ENCODE peak calls at places on chromosomes 2 and 18, in nine cellular contexts. B, D, C, U, I, K, F, Q and V are unnamed samples.

GRCh38 chr2:114714316-114714715 is 271.9 kb downstream of the DPP10 start:
- DNase-seq in Q (no peak), K (no peak), B (no peak), I (peak; percentile 20), U (no peak), F (no peak), C (no peak), D (no peak), V (no peak)

GRCh38 chr18:415627-416612 is 84.6 kb downstream of the COLEC12 start:
- DNase-seq in I (no peak), B (peak; percentile 60), F (no peak), U (no peak), K (no peak), C (no peak), Q (peak; percentile 42), D (peak; percentile 32), V (no peak)

GRCh38 chr2:157438907-157439791 is 4.7 kb downstream of the CYTIP start:
- DNase-seq in F (no peak), C (no peak), I (no peak), K (no peak), D (no peak), Q (no peak), B (peak; percentile 35), U (no peak), V (no peak)

GRCh38 chr2:113260930-113261329 is 17.8 kb downstream of the PAX8 start:
- DNase-seq in D (no peak), U (no peak), I (no peak), C (no peak), K (no peak), Q (no peak), B (no peak), F (no peak), V (no peak)

GRCh38 chr2:102891261-102891660 is 129.4 kb downstream of the TMEM182 start:
- DNase-seq in F (no peak), C (no peak), U (no peak), D (no peak), Q (no peak), K (no peak), B (no peak), I (no peak), V (no peak)

GRCh38 chr2:108594132-108594981 is 60.1 kb downstream of the LIMS1 start:
- DNase-seq in Q (peak; percentile 91), I (no peak), K (no peak), F (no peak), C (no peak), U (no peak), B (no peak), D (no peak), V (no peak)

GRCh38 chr18:22658318-22658717 is 240.6 kb upstream of the CTAGE1 start:
- DNase-seq in K (no peak), Q (no peak), B (no peak), I (no peak), F (no peak), C (no peak), U (no peak), D (no peak), V (no peak)

GRCh38 chr18:24560511-24560981 is 100.1 kb downstream of the HRH4 start:
- DNase-seq in U (peak; percentile 83), I (peak; percentile 55), Q (no peak), K (no peak), C (no peak), B (no peak), F (no peak), D (no peak), V (no peak)

GRCh38 chr2:138455691-138456090 is 45.9 kb upstream of the SPOPL start:
- DNase-seq in Q (no peak), C (no peak), K (no peak), U (no peak), F (no peak), I (no peak), D (no peak), B (no peak), V (no peak)

GRCh38 chr2:138019289-138019688 is 55.0 kb downstream of the HNMT start:
- DNase-seq in Q (no peak), U (no peak), B (no peak), F (no peak), C (no peak), I (no peak), D (no peak), K (no peak), V (no peak)

GRCh38 chr2:112706170-112706664 is 14.6 kb upstream of the NT5DC4 start:
- DNase-seq in I (no peak), U (no peak), Q (no peak), C (peak; percentile 58), B (no peak), F (no peak), K (no peak), D (no peak), V (no peak)

GRCh38 chr2:109222422-109222821 is 93.4 kb downstream of the SH3RF3 start:
- DNase-seq in F (no peak), B (no peak), D (no peak), U (no peak), K (no peak), I (no peak), C (no peak), Q (no peak), V (no peak)

GRCh38 chr2:66565291-66565690 is 130.4 kb downstream of the MEIS1 start:
- DNase-seq in Q (peak; percentile 60), K (no peak), U (no peak), C (no peak), I (no peak), F (no peak), B (no peak), D (no peak), V (no peak)

GRCh38 chr2:204012081-204012653 is 75.6 kb downstream of the ICOS start:
- DNase-seq in K (no peak), F (no peak), Q (no peak), B (no peak), C (no peak), D (no peak), U (peak; percentile 3), I (peak; percentile 40), V (no peak)

GRCh38 chr18:74635202-74635969 is 37.7 kb downstream of the ZNF407 start:
- DNase-seq in I (peak; percentile 34), B (no peak), F (no peak), U (no peak), C (no peak), D (no peak), K (no peak), Q (no peak), V (no peak)

GRCh38 chr18:12883003-12883683 is 894 bp downstream of the PTPN2 start:
- DNase-seq in B (no peak), D (no peak), C (peak; percentile 22), K (no peak), Q (peak; percentile 18), I (peak; percentile 38), U (peak; percentile 28), F (peak; percentile 41), V (no peak)

GRCh38 chr2:60485550-60485949 is 67.9 kb downstream of the BCL11A start:
- DNase-seq in K (no peak), F (no peak), U (no peak), B (no peak), Q (no peak), I (no peak), D (no peak), C (no peak), V (no peak)

GRCh38 chr18:57698571-57699276 is 77.1 kb upstream of the NARS1 start:
- DNase-seq in F (no peak), D (peak; percentile 15), I (no peak), C (no peak), Q (no peak), B (peak; percentile 26), U (peak; percentile 10), K (no peak), V (no peak)

GRCh38 chr2:237262838-237263771 is 150.9 kb downstream of the COL6A3 start:
- DNase-seq in F (no peak), D (no peak), B (no peak), I (no peak), U (no peak), C (no peak), K (no peak), Q (no peak), V (peak; percentile 27)

GRCh38 chr2:134217924-134218323 is 35.9 kb upstream of the MGAT5 start:
- DNase-seq in C (no peak), B (no peak), Q (no peak), U (no peak), K (no peak), D (no peak), I (no peak), F (no peak), V (no peak)

GRCh38 chr2:98374958-98375570 is 28.8 kb downstream of the CNGA3 start:
- DNase-seq in B (no peak), U (no peak), I (no peak), D (no peak), Q (no peak), F (no peak), C (no peak), K (peak; percentile 42), V (no peak)

GRCh38 chr18:76056467-76057194 is 438.4 kb downstream of the ZNF516 start:
- DNase-seq in B (no peak), I (no peak), U (no peak), D (no peak), F (no peak), Q (no peak), K (no peak), C (no peak), V (no peak)

GRCh38 chr2:25822190-25823117 is 55.8 kb downstream of the ASXL2 start:
- DNase-seq in F (peak; percentile 72), K (peak; percentile 44), U (peak; percentile 13), D (no peak), I (peak; percentile 49), Q (peak; percentile 76), B (no peak), C (peak; percentile 63), V (no peak)

GRCh38 chr18:67302043-67302442 is 214.5 kb downstream of the DSEL start:
- DNase-seq in Q (peak; percentile 4), D (no peak), K (no peak), U (no peak), F (no peak), C (no peak), I (no peak), B (no peak), V (no peak)

GRCh38 chr2:227703961-227704360 is 13.9 kb downstream of the SLC19A3 start:
- DNase-seq in B (no peak), K (no peak), I (no peak), U (no peak), C (no peak), Q (no peak), D (no peak), F (no peak), V (no peak)

GRCh38 chr2:122692400-122693083 is 937.1 kb downstream of the TSN start:
- DNase-seq in Q (no peak), D (no peak), I (no peak), K (no peak), U (no peak), C (no peak), F (no peak), B (no peak), V (no peak)

GRCh38 chr18:10035306-10035991 is 121.6 kb downstream of the VAPA start:
- DNase-seq in D (no peak), B (no peak), Q (peak; percentile 15), C (no peak), F (no peak), I (peak; percentile 24), K (no peak), U (no peak), V (no peak)

GRCh38 chr2:219352448-219353023 is 20.0 kb upstream of the RESP18 start:
- DNase-seq in Q (peak; percentile 70), K (peak; percentile 76), I (peak; percentile 86), D (peak; percentile 10), F (peak; percentile 84), C (peak; percentile 72), B (peak; percentile 31), U (peak; percentile 69), V (peak; percentile 30)

GRCh38 chr2:236121546-236121945 is 46.6 kb downstream of the GBX2 start:
- DNase-seq in I (no peak), C (no peak), U (no peak), Q (no peak), F (no peak), K (no peak), D (no peak), B (no peak), V (no peak)

GRCh38 chr2:23782126-23782525 is 144.8 kb downstream of the ATAD2B start:
- DNase-seq in K (no peak), C (no peak), Q (no peak), U (no peak), F (no peak), D (no peak), B (no peak), I (no peak), V (no peak)